ENCODE peak calls at places on chromosomes 4 and X, in ten cellular contexts. A, R, Y, Z, L, O, S, B, I and E are unnamed samples.

GRCh38 chrX:49272426-49272825 is 2.8 kb downstream of the PPP1R3F start:
- DNase-seq in A (no peak), R (no peak), Y (no peak), Z (no peak), L (no peak), O (no peak), S (peak; percentile 19), B (no peak), I (no peak), E (no peak)

GRCh38 chr4:149823770-149824221 is 8.2 kb upstream of the IQCM start:
- DNase-seq in A (no peak), R (peak; percentile 74), Y (no peak), Z (peak; percentile 83), L (no peak), O (no peak), S (no peak), B (peak; percentile 94), I (no peak), E (peak; percentile 86)

GRCh38 chr4:144989306-144989705 is 108.7 kb downstream of the ANAPC10 start:
- DNase-seq in A (no peak), R (no peak), Y (no peak), Z (no peak), L (no peak), O (no peak), S (no peak), B (no peak), I (no peak), E (no peak)

GRCh38 chr4:146333187-146333894 is 119.0 kb downstream of the REELD1 start:
- DNase-seq in A (no peak), R (peak; percentile 72), Y (no peak), Z (peak; percentile 68), L (peak; percentile 26), O (no peak), S (no peak), B (peak; percentile 60), I (no peak), E (peak; percentile 92)

GRCh38 chr4:149344436-149344835 is 471.2 kb downstream of the IQCM start:
- DNase-seq in A (no peak), R (peak; percentile 68), Y (no peak), Z (peak; percentile 68), L (no peak), O (no peak), S (no peak), B (peak; percentile 69), I (no peak), E (peak; percentile 93)

GRCh38 chrX:119756926-119757635 is 1.3 kb upstream of the SOWAHD start:
- DNase-seq in A (no peak), R (no peak), Y (no peak), Z (no peak), L (no peak), O (no peak), S (no peak), B (no peak), I (no peak), E (no peak)

GRCh38 chrX:70025464-70025863 is 24.3 kb downstream of the AWAT2 start:
- DNase-seq in A (no peak), R (peak; percentile 43), Y (no peak), Z (no peak), L (no peak), O (no peak), S (no peak), B (no peak), I (no peak), E (peak; percentile 27)

GRCh38 chr4:7719354-7720174 is 220.1 kb downstream of the AFAP1 start:
- DNase-seq in A (no peak), R (peak; percentile 49), Y (peak; percentile 81), Z (peak; percentile 29), L (no peak), O (peak; percentile 40), S (no peak), B (peak; percentile 16), I (peak; percentile 66), E (peak; percentile 19)

GRCh38 chr4:1661695-1662094 is 22.4 kb downstream of the FAM53A start:
- DNase-seq in A (no peak), R (no peak), Y (no peak), Z (no peak), L (no peak), O (no peak), S (no peak), B (no peak), I (no peak), E (no peak)

GRCh38 chr4:72312032-72312650 is 256.9 kb downstream of the ADAMTS3 start:
- DNase-seq in A (peak; percentile 89), R (peak; percentile 98), Y (peak; percentile 78), Z (peak; percentile 90), L (no peak), O (no peak), S (peak; percentile 72), B (peak; percentile 97), I (peak; percentile 80), E (peak; percentile 95)

GRCh38 chrX:116290359-116290758 is 119.8 kb downstream of the AGTR2 start:
- DNase-seq in A (no peak), R (no peak), Y (no peak), Z (no peak), L (no peak), O (no peak), S (no peak), B (no peak), I (no peak), E (peak; percentile 29)

GRCh38 chr4:41635441-41635840 is 97.5 kb downstream of the LIMCH1 start:
- DNase-seq in A (no peak), R (no peak), Y (no peak), Z (no peak), L (no peak), O (no peak), S (no peak), B (no peak), I (no peak), E (no peak)

GRCh38 chrX:4239650-4240540 is 526.4 kb upstream of the PRKX start:
- DNase-seq in A (no peak), R (no peak), Y (no peak), Z (no peak), L (no peak), O (no peak), S (no peak), B (no peak), I (no peak), E (no peak)
- TF ChIP-seq CTCF in A (no peak), R (no peak), Y (no peak), Z (no peak), L (no peak), O (no peak), S (no peak), B (no peak), I (no peak), E (no peak)

GRCh38 chr4:139764192-139764591 is 98.6 kb downstream of the MGST2 start:
- DNase-seq in A (no peak), R (no peak), Y (no peak), Z (no peak), L (no peak), O (no peak), S (no peak), B (no peak), I (no peak), E (no peak)

GRCh38 chr4:139762715-139763114 is 97.1 kb downstream of the MGST2 start:
- DNase-seq in A (no peak), R (no peak), Y (no peak), Z (no peak), L (no peak), O (no peak), S (no peak), B (no peak), I (no peak), E (no peak)

GRCh38 chr4:139763205-139763604 is 97.6 kb downstream of the MGST2 start:
- DNase-seq in A (no peak), R (no peak), Y (no peak), Z (no peak), L (no peak), O (no peak), S (no peak), B (no peak), I (no peak), E (no peak)

GRCh38 chr4:139764686-139765085 is 99.1 kb downstream of the MGST2 start:
- DNase-seq in A (no peak), R (no peak), Y (no peak), Z (no peak), L (no peak), O (no peak), S (no peak), B (no peak), I (no peak), E (no peak)

DNA sequence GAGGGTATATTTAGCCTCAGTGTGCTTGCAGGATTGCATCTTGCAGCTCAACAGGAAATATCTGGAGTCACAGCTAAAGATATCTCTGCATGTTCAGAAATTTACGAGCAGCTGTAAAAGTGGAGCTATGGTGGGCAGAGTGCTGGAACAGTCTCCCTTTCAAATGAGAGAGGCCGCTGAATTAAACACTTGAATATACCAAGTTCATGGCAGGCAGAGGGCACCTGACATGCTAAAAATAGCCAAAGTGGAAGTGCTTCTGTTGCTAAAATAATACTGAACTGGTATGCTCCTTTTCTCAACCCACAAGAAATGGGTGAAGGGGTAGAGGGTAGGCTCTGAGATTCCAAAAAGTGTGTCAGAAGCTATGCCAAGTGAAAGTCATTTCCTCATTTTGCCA is 98.0 kb downstream of the MGST2 start:
- DNase-seq in A (no peak), R (no peak), Y (no peak), Z (no peak), L (no peak), O (no peak), S (no peak), B (no peak), I (no peak), E (no peak)
- H3K4me3 ChIP-seq in A (peak overlapping the region; percentile 18), R (no peak overlapping the region), Y (no peak overlapping the region), Z (no peak overlapping the region), L (no peak overlapping the region), O (no peak overlapping the region), S (no peak overlapping the region), B (no peak overlapping the region), I (no peak overlapping the region), E (no peak overlapping the region)

DNA sequence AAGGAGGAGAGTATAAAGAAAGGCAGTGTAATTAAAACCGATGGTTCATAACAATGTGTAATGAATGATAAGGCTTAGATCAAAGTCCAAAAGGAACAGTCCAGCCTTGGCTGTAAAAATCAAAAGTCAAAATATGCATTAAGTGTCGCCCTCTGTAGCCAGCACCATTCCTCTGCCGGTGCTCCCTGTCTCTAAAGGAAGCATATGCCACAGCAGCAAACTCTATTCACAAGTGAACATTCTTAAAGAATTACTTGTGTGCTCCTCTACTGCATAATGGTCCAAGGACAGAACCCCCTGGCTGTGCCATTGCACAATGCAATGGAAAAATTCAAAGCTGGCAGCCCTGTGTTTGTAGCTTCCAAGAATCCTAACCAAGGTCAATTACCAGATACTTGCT is 16.3 kb upstream of the MBNL3 start:
- DNase-seq in A (peak; percentile 64), R (peak; percentile 25), Y (peak; percentile 23), Z (peak; percentile 51), L (no peak), O (no peak), S (no peak), B (peak; percentile 58), I (no peak), E (peak; percentile 43)
- TF ChIP-seq CTCF in A (no peak), R (no peak), Y (no peak), Z (no peak), L (no peak), O (no peak), S (no peak), B (no peak), I (no peak), E (no peak)

DNA sequence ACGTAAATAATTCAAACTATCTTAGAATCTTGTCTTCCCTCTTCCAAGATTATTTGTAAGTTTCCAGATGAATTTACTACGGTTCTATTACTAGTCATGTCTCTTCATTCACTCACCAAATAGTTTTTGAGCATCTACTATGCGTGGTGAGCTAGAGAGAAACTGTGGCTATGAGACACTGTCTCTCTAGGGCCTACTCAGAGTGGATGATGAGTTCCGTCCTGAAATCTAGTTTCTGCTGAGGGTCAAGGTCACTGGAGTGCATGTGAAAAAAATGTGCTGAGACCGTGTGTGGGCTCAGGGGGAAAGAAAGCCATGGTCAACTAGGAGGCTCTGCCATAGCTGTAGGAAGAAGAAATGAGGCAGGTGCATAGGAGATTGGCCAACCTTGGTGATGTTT is 320.2 kb upstream of the GATB start:
- DNase-seq in A (no peak), R (no peak), Y (no peak), Z (no peak), L (no peak), O (no peak), S (no peak), B (no peak), I (no peak), E (no peak)
- H3K4me3 ChIP-seq in A (no peak overlapping the region), R (no peak overlapping the region), Y (no peak overlapping the region), Z (no peak overlapping the region), L (no peak overlapping the region), O (no peak overlapping the region), S (no peak overlapping the region), B (no peak overlapping the region), I (no peak overlapping the region), E (no peak overlapping the region)